ENCODE peak calls at places on chromosome 19, in four cellular contexts. One of them, this sample, is unnamed. For H3K4me1, the result is how much of the 10 kb centered on the place peaks cover.

GRCh38 chr19:7191946-7192691 is 102.1 kb downstream of the INSR start:
- DNase-seq in PC-3: no peak
- DNase-seq in fibroblast of lung: no peak
- DNase-seq in astrocyte: no peak
- DNase-seq in this sample: no peak

GRCh38 chr19:457636-458035 is 3.2 kb downstream of the SHC2 start:
- DNase-seq in fibroblast of lung: no peak
- DNase-seq in PC-3: no peak
- DNase-seq in astrocyte: no peak
- DNase-seq in this sample: no peak

GRCh38 chr19:7970716-7971448 is 27.4 kb upstream of the TIMM44 start:
- DNase-seq in PC-3: peak
- DNase-seq in astrocyte: no peak
- DNase-seq in fibroblast of lung: peak
- DNase-seq in this sample: peak

GRCh38 chr19:13861392-13861713 is 15.6 kb upstream of the NANOS3 start:
- DNase-seq in astrocyte: no peak
- DNase-seq in fibroblast of lung: no peak
- DNase-seq in PC-3: no peak
- DNase-seq in this sample: no peak

GRCh38 chr19:10975374-10976036 is 14.7 kb downstream of the SMARCA4 start:
- DNase-seq in fibroblast of lung: peak
- DNase-seq in PC-3: no peak
- DNase-seq in astrocyte: peak
- DNase-seq in this sample: peak

GRCh38 chr19:13920940-13921744 is 15.1 kb downstream of the CC2D1A start:
- DNase-seq in astrocyte: peak
- DNase-seq in fibroblast of lung: peak
- DNase-seq in PC-3: peak
- DNase-seq in this sample: peak

GRCh38 chr19:45499196-45500180 is 1.2 kb downstream of the PPM1N start:
- DNase-seq in astrocyte: no peak
- DNase-seq in fibroblast of lung: no peak
- DNase-seq in PC-3: peak
- DNase-seq in this sample: peak

GRCh38 chr19:39502640-39503417 is 4.1 kb downstream of the DLL3 start:
- DNase-seq in fibroblast of lung: peak
- DNase-seq in astrocyte: peak
- DNase-seq in PC-3: no peak
- DNase-seq in this sample: peak

GRCh38 chr19:1665565-1666047 is 13.2 kb upstream of the TCF3 start:
- DNase-seq in PC-3: no peak
- DNase-seq in astrocyte: no peak
- DNase-seq in fibroblast of lung: no peak
- DNase-seq in this sample: no peak

GRCh38 chr19:29665215-29665825 is at the start of gene PLEKHF1:
- DNase-seq in fibroblast of lung: peak
- DNase-seq in astrocyte: peak
- DNase-seq in PC-3: peak
- DNase-seq in this sample: peak

GRCh38 chr19:57830071-57830602 is at the start of gene ZNF587B:
- DNase-seq in astrocyte: peak
- DNase-seq in PC-3: peak
- DNase-seq in fibroblast of lung: peak
- DNase-seq in this sample: peak

GRCh38 chr19:58059003-58059671 is at the start of gene ZNF135:
- DNase-seq in PC-3: no peak
- DNase-seq in astrocyte: peak
- DNase-seq in fibroblast of lung: peak
- DNase-seq in this sample: peak

GRCh38 chr19:44857837-44858236 is 11.7 kb downstream of the NECTIN2 start:
- DNase-seq in PC-3: no peak
- DNase-seq in fibroblast of lung: no peak
- DNase-seq in astrocyte: no peak
- DNase-seq in this sample: no peak

GRCh38 chr19:19860756-19861390 is 4.8 kb upstream of the ZNF253 start:
- DNase-seq in astrocyte: no peak
- DNase-seq in PC-3: no peak
- DNase-seq in fibroblast of lung: peak
- DNase-seq in this sample: no peak

GRCh38 chr19:1275976-1276619 is 768 bp downstream of the FAM174C start:
- DNase-seq in astrocyte: no peak
- DNase-seq in PC-3: no peak
- DNase-seq in fibroblast of lung: no peak
- DNase-seq in this sample: no peak

GRCh38 chr19:50889638-50890037 is 16.4 kb downstream of the KLK2 start:
- DNase-seq in fibroblast of lung: no peak
- DNase-seq in astrocyte: no peak
- DNase-seq in PC-3: peak
- DNase-seq in this sample: no peak

GRCh38 chr19:31257426-31258130 is 91.7 kb downstream of the TSHZ3 start:
- DNase-seq in PC-3: no peak
- DNase-seq in fibroblast of lung: no peak
- DNase-seq in astrocyte: no peak
- DNase-seq in this sample: no peak

GRCh38 chr19:48533770-48534169 is 18.2 kb upstream of the SULT2B1 start:
- DNase-seq in PC-3: no peak
- DNase-seq in fibroblast of lung: no peak
- DNase-seq in astrocyte: no peak
- DNase-seq in this sample: no peak

GRCh38 chr19:7013678-7014077 is 7.6 kb downstream of the MBD3L2B start:
- DNase-seq in fibroblast of lung: peak
- DNase-seq in astrocyte: no peak
- DNase-seq in PC-3: peak
- DNase-seq in this sample: peak

GRCh38 chr19:17524651-17525050 is 13.2 kb downstream of the PGLS start:
- DNase-seq in astrocyte: no peak
- DNase-seq in fibroblast of lung: no peak
- DNase-seq in PC-3: no peak
- DNase-seq in this sample: no peak
- H3K4me1 ChIP-seq in astrocyte: under half
- H3K4me1 ChIP-seq in fibroblast of lung: under half
- H3K4me1 ChIP-seq in PC-3: under half
- H3K4me1 ChIP-seq in this sample: under half

DNA sequence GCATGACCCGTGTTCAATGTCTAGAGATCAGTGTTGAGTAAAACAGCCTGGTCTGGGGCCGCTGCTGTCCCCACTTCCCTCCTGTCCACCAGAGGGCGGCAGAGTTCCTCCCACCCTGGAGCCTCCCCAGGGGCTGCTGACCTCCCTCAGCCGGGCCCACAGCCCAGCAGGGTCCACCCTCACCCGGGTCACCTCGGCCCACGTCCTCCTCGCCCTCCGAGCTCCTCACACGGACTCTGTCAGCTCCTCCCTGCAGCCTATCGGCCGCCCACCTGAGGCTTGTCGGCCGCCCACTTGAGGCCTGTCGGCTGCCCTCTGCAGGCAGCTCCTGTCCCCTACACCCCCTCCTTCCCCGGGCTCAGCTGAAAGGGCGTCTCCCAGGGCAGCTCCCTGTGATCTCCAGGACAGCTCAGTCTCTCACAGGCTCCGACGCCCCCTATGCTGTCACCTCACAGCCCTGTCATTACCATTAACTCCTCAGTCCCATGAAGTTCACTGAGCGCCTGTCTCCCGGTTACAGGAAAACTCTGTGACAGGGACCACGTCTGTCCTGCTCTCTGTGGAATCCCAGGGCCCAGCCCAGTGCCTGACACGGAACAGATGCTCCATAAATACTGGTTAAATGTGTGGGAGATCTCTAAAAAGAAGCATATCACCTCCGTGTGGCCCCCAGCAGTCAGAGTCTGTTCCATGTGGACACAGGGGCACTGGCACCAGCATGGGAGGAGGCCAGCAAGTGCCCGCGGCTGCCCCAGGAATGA is 1.5 kb upstream of the CEACAM5 start:
- DNase-seq in fibroblast of lung: no peak
- DNase-seq in PC-3: peak
- DNase-seq in astrocyte: no peak
- DNase-seq in this sample: no peak
- H3K4me3 ChIP-seq in fibroblast of lung: no peak
- H3K4me3 ChIP-seq in PC-3: peak
- H3K4me3 ChIP-seq in astrocyte: no peak
- H3K4me3 ChIP-seq in this sample: no peak

DNA sequence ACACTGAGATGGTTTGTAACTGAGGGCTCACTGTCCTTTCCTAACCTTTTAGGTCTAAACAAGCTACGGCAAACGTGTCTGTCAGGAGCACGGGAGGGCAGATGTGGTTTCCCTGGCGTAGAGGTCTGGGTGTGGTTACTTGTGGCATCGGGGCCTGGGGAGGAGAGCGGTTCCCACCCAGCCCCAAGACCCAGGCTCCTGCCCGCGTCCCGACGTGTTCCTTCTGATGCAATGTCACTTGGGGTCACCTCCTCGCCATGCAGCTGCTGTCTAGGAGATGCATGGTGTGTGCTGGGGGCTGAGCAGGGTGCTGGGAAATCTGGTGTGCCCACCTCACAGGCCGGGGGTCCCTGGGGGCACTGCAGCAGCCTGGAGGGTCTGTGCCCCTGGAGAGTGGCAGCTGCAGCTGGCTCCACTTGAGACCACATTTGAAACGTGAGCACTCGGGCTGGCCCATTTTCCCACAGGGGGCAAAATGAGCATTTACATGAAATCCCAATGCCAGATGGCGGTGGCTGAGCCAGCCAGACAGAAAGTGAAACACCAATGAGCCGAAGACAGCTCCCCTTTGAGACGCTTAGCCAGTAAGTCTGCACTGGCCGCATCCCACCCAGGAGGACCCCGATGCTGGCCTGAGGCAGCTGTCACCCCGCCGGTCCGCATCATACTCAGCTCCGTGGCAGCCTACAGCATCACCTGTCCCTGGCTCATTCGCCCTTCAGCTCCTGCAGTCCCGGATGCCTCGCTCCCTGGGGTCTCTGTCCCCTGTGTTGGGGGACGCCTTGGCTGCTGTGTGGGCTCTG is 22.3 kb upstream of the MYDGF start:
- DNase-seq in astrocyte: no peak
- DNase-seq in PC-3: no peak
- DNase-seq in fibroblast of lung: no peak
- DNase-seq in this sample: no peak
- H3K9ac ChIP-seq in astrocyte: no peak
- H3K9ac ChIP-seq in PC-3: no peak
- H3K9ac ChIP-seq in fibroblast of lung: no peak
- H3K9ac ChIP-seq in this sample: no peak

GRCh38 chr19:41928754-41929535 is 696 bp upstream of the ERFL start:
- DNase-seq in fibroblast of lung: no peak
- DNase-seq in astrocyte: no peak
- DNase-seq in PC-3: no peak
- DNase-seq in this sample: no peak
- H3K4me1 ChIP-seq in fibroblast of lung: under half
- H3K4me1 ChIP-seq in astrocyte: under half
- H3K4me1 ChIP-seq in PC-3: under half
- H3K4me1 ChIP-seq in this sample: under half

GRCh38 chr19:47447470-47448359 is 24.0 kb downstream of the SLC8A2 start:
- DNase-seq in PC-3: peak
- DNase-seq in astrocyte: no peak
- DNase-seq in fibroblast of lung: peak
- DNase-seq in this sample: peak
- H3K4me3 ChIP-seq in PC-3: no peak
- H3K4me3 ChIP-seq in astrocyte: no peak
- H3K4me3 ChIP-seq in fibroblast of lung: no peak
- H3K4me3 ChIP-seq in this sample: no peak

GRCh38 chr19:55588738-55589137 is 8.1 kb upstream of the ZNF579 start:
- DNase-seq in PC-3: no peak
- DNase-seq in fibroblast of lung: no peak
- DNase-seq in astrocyte: no peak
- DNase-seq in this sample: no peak

GRCh38 chr19:55581828-55582223 is 1.2 kb upstream of the ZNF579 start:
- DNase-seq in fibroblast of lung: no peak
- DNase-seq in PC-3: no peak
- DNase-seq in astrocyte: no peak
- DNase-seq in this sample: no peak

GRCh38 chr19:55586976-55587668 is 6.5 kb upstream of the ZNF579 start:
- DNase-seq in astrocyte: peak
- DNase-seq in PC-3: peak
- DNase-seq in fibroblast of lung: peak
- DNase-seq in this sample: peak

GRCh38 chr19:55584871-55585270 is 4.2 kb upstream of the ZNF579 start:
- DNase-seq in astrocyte: no peak
- DNase-seq in PC-3: no peak
- DNase-seq in fibroblast of lung: no peak
- DNase-seq in this sample: no peak

DNA sequence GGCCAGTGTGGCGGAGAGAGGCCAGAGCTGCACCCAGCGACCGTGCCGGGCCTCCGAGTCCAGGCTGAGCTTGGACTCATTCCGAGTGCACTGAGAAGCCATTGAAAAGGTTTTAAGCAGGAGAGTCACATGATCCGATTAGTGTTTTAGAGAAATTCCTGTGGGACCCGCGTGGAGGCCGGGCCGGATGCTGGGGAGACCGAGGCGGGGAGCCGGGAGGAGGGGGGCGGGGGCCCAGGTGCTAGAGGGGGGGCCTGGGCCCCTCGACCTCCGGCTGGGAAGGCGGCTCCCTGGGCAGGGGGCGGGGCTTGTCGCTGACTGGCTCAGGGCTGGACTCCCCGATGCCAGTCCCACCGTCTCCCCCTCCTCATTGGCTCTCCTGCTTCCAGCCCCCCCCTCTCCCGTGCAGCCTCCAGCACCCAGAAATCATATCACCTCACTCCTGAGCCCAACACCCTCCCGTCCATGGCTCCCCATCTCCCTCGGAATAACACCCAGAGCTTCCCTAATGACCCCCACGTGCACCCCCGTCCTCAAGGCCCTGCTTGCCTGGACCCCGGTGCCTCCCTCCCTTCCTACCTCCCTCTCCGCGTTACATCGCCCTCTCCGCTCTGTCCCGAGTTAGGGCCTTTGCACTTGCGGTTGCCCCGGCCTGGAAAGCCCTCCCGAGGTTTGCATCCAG is 5.2 kb upstream of the ZNF579 start:
- DNase-seq in PC-3: no peak
- DNase-seq in astrocyte: peak
- DNase-seq in fibroblast of lung: peak
- DNase-seq in this sample: peak
- H3K9ac ChIP-seq in PC-3: no peak
- H3K9ac ChIP-seq in astrocyte: peak
- H3K9ac ChIP-seq in fibroblast of lung: no peak
- H3K9ac ChIP-seq in this sample: peak

GRCh38 chr19:16113727-16114126 is 2.0 kb downstream of the RAB8A start:
- DNase-seq in astrocyte: no peak
- DNase-seq in fibroblast of lung: no peak
- DNase-seq in PC-3: no peak
- DNase-seq in this sample: no peak

GRCh38 chr19:16115309-16116039 is 3.8 kb downstream of the RAB8A start:
- DNase-seq in astrocyte: no peak
- DNase-seq in fibroblast of lung: no peak
- DNase-seq in PC-3: no peak
- DNase-seq in this sample: no peak

GRCh38 chr19:16111160-16111908 is at the start of gene RAB8A:
- DNase-seq in PC-3: peak
- DNase-seq in astrocyte: peak
- DNase-seq in fibroblast of lung: peak
- DNase-seq in this sample: peak

GRCh38 chr19:16112778-16113177 is 1.1 kb downstream of the RAB8A start:
- DNase-seq in astrocyte: no peak
- DNase-seq in fibroblast of lung: no peak
- DNase-seq in PC-3: no peak
- DNase-seq in this sample: no peak

GRCh38 chr19:16111909-16112752 is 442 bp downstream of the RAB8A start:
- DNase-seq in fibroblast of lung: no peak
- DNase-seq in PC-3: no peak
- DNase-seq in astrocyte: no peak
- DNase-seq in this sample: peak
- H3K4me1 ChIP-seq in fibroblast of lung: under half
- H3K4me1 ChIP-seq in PC-3: under half
- H3K4me1 ChIP-seq in astrocyte: under half
- H3K4me1 ChIP-seq in this sample: under half

GRCh38 chr19:53504903-53505302 is 33.0 kb upstream of the ZNF331 start:
- DNase-seq in astrocyte: no peak
- DNase-seq in PC-3: no peak
- DNase-seq in fibroblast of lung: no peak
- DNase-seq in this sample: no peak
- H3K4me3 ChIP-seq in astrocyte: no peak
- H3K4me3 ChIP-seq in PC-3: no peak
- H3K4me3 ChIP-seq in fibroblast of lung: no peak
- H3K4me3 ChIP-seq in this sample: peak